ENCODE peak calls at places on chromosomes 13 and 19, in six cellular contexts. I is left lung, N is tibial nerve, S is fibroblast of mammary gland, M is GM06990, W is hepatocyte. A is an unnamed sample.

GRCh38 chr19:43554317-43554895 is 20.9 kb downstream of the XRCC1 start:
- DNase-seq in N (no peak), W (no peak), I (no peak), M (no peak), S (no peak), A (no peak)

GRCh38 chr19:347946-348861 is 3.6 kb upstream of the MIER2 start:
- DNase-seq in I (no peak), S (no peak), W (no peak), M (no peak), N (no peak), A (no peak)

GRCh38 chr19:11130824-11131455 is 24.6 kb downstream of the SPC24 start:
- DNase-seq in N (peak; percentile 86), M (peak; percentile 59), W (peak; percentile 85), I (peak; percentile 78), S (peak; percentile 90), A (no peak)

GRCh38 chr19:47657719-47658118 is 48.8 kb downstream of the BICRA start:
- DNase-seq in W (peak; percentile 43), I (no peak), N (no peak), M (no peak), S (no peak), A (no peak)

GRCh38 chr19:31955884-31956283 is 389.5 kb upstream of the ZNF507 start:
- DNase-seq in W (no peak), M (no peak), S (no peak), I (no peak), N (no peak), A (no peak)

GRCh38 chr13:23804166-23804565 is 85.0 kb downstream of the MIPEP start:
- DNase-seq in I (no peak), W (no peak), N (no peak), M (no peak), S (no peak), A (no peak)

GRCh38 chr13:29924482-29924884 is 74.1 kb upstream of the UBL3 start:
- DNase-seq in W (peak; percentile 36), N (no peak), S (peak; percentile 59), M (no peak), I (no peak), A (no peak)

GRCh38 chr13:104875008-104875762 is 1660.3 kb downstream of the EFNB2 start:
- DNase-seq in W (no peak), N (no peak), I (no peak), M (no peak), S (no peak), A (no peak)

GRCh38 chr13:36133950-36134349 is 2.8 kb upstream of the DCLK1 start:
- DNase-seq in W (no peak), M (no peak), I (no peak), S (no peak), N (no peak), A (no peak)

GRCh38 chr13:105961438-105961837 is 574.0 kb downstream of the EFNB2 start:
- DNase-seq in S (no peak), M (no peak), W (no peak), N (no peak), I (no peak), A (no peak)

GRCh38 chr13:110320645-110321044 is 13.6 kb downstream of the COL4A2 start:
- DNase-seq in W (no peak), M (no peak), I (no peak), S (no peak), N (no peak), A (no peak)

GRCh38 chr13:110322828-110323171 is 15.7 kb downstream of the COL4A2 start:
- DNase-seq in I (no peak), N (no peak), M (no peak), W (no peak), S (no peak), A (no peak)

GRCh38 chr13:110323986-110324749 is 17.1 kb downstream of the COL4A2 start:
- DNase-seq in S (no peak), N (no peak), M (no peak), I (no peak), W (no peak), A (no peak)

GRCh38 chr13:110322126-110322827 is 15.2 kb downstream of the COL4A2 start:
- DNase-seq in I (no peak), M (no peak), N (no peak), S (no peak), W (no peak), A (no peak)

GRCh38 chr13:110323172-110323851 is 16.2 kb downstream of the COL4A2 start:
- DNase-seq in N (no peak), S (peak; percentile 72), I (no peak), M (no peak), W (no peak), A (no peak)
- TF ChIP-seq CTCF in N (no peak), S (peak; percentile 0), I (no peak), M (no peak), W (no peak), A (peak; percentile 32)

GRCh38 chr19:46015080-46015960 is 7.5 kb downstream of the PGLYRP1 start:
- DNase-seq in N (no peak), I (peak; percentile 86), W (peak; percentile 83), S (peak; percentile 8), M (peak; percentile 38), A (no peak)
- TF ChIP-seq CTCF in N (no peak), I (no peak), W (no peak), S (no peak), M (no peak), A (no peak)

GRCh38 chr19:29524201-29524911 is 1.4 kb upstream of the VSTM2B start:
- DNase-seq in N (no peak), W (no peak), M (no peak), S (no peak), I (no peak), A (no peak)
- TF ChIP-seq CTCF in N (no peak), W (peak; percentile 3), M (no peak), S (no peak), I (no peak), A (no peak)

GRCh38 chr13:109135018-109135417 is 505.6 kb downstream of the MYO16 start:
- DNase-seq in I (no peak), S (peak; percentile 13), W (no peak), N (no peak), M (no peak), A (no peak)
- TF ChIP-seq CTCF in I (no peak), S (peak; percentile 26), W (peak; percentile 12), N (no peak), M (no peak), A (no peak)

DNA sequence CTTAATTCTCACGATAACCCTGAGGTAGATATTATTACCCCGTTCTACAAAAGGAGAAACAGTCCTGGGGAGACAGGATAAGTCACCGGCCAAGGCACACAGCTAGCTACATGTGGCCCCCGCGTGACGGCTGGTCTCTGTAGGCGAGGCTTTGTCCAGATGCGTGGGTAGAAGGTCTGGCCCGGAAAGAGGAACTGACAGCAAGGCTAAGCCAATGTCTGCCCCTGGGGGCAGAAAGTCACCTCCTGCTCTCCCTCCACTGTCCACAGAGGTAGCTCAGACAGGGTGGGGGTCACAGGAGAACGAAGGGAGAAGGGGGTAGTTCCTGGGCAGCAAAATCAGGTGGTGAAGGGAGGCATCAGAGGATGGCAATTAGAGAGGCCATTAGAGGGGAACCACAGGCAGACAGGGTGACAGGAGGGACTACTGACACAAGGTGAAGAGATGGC is 1.8 kb downstream of the APOC4 start:
- DNase-seq in N (peak; percentile 41), I (peak; percentile 88), W (no peak), S (peak; percentile 62), M (peak; percentile 59), A (no peak)
- TF ChIP-seq CTCF in N (no peak), I (no peak), W (no peak), S (no peak), M (peak; percentile 25), A (no peak)

GRCh38 chr19:38444026-38444425 is 10.5 kb downstream of the RYR1 start:
- DNase-seq in I (no peak), W (no peak), M (no peak), S (no peak), N (no peak), A (no peak)

GRCh38 chr19:38440592-38440991 is 7.1 kb downstream of the RYR1 start:
- DNase-seq in W (no peak), N (no peak), S (no peak), I (no peak), M (no peak), A (no peak)

GRCh38 chr19:38443458-38444001 is 10.0 kb downstream of the RYR1 start:
- DNase-seq in M (no peak), N (no peak), I (no peak), W (no peak), S (no peak), A (no peak)

GRCh38 chr19:38442736-38443135 is 9.2 kb downstream of the RYR1 start:
- DNase-seq in M (no peak), I (no peak), W (no peak), N (no peak), S (no peak), A (no peak)

DNA sequence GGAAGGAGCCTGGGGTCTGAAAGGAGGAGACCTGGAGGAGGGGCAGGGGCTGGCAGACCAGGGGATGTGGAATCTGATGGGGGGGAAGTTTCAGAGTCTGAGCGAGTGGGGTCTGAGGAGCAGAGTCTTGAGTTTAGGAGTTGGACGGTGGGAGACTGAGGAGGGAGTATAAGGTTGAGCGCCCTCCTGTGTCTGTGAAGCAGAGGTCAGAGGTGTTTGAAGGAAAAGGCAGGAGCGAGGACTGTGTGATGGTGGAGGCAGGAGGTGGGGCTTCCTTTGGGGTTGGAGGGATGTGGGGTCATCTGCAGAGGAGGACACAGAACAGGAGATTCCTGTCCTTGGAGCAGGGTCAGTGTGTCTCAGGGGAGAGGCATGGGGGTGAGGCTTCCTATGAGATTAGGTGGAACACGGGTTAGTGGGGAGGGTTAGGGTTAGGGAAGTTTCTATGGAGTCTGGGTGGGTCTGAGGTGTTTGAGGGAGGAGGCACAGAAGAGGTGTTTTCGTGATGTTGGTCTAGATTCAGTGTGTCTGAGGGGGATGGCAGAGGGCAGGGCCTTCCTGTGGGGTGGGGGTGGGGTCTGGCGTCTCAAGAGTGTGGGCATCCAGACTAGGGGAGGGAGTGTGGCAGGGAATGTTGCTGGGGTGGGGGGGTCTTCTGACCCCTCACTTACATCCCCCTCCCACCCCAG is 8.3 kb downstream of the RYR1 start:
- DNase-seq in I (no peak), W (no peak), M (no peak), N (no peak), S (no peak), A (no peak)
- TF ChIP-seq CTCF in I (no peak), W (no peak), M (peak; percentile 34), N (no peak), S (peak; percentile 2), A (peak; percentile 19)

GRCh38 chr13:69524459-69525155 is 583.0 kb upstream of the ATXN8OS start:
- DNase-seq in M (no peak), N (no peak), W (no peak), I (no peak), S (no peak), A (no peak)
- TF ChIP-seq CTCF in M (peak; percentile 5), N (no peak), W (peak; percentile 61), I (no peak), S (peak; percentile 10), A (peak; percentile 31)

A was measured in retinal pigment epithelial cell.